ENCODE peak calls at places on chromosomes 5 and 9, in four cellular contexts. One of them, this sample, is unnamed.

GRCh38 chr9:122371851-122372250 is 1.0 kb downstream of the PTGS1 start:
- DNase-seq in body of pancreas: no peak
- DNase-seq in GM12878: no peak
- DNase-seq in esophagus squamous epithelium: no peak
- DNase-seq in this sample: no peak

GRCh38 chr5:148687427-148687826 is 33.1 kb upstream of the HTR4 start:
- DNase-seq in body of pancreas: no peak
- DNase-seq in GM12878: no peak
- DNase-seq in esophagus squamous epithelium: no peak
- DNase-seq in this sample: no peak

GRCh38 chr5:132001647-132002561 is 9.6 kb downstream of the ACSL6 start:
- DNase-seq in body of pancreas: no peak
- DNase-seq in GM12878: no peak
- DNase-seq in esophagus squamous epithelium: no peak
- DNase-seq in this sample: no peak

GRCh38 chr9:96495341-96495740 is 45.4 kb downstream of the HABP4 start:
- DNase-seq in body of pancreas: no peak
- DNase-seq in GM12878: no peak
- DNase-seq in esophagus squamous epithelium: no peak
- DNase-seq in this sample: no peak

GRCh38 chr9:101727621-101728524 is 10.6 kb downstream of the GRIN3A start:
- DNase-seq in body of pancreas: no peak
- DNase-seq in GM12878: no peak
- DNase-seq in esophagus squamous epithelium: no peak
- DNase-seq in this sample: no peak

GRCh38 chr5:180467028-180467427 is 27.2 kb upstream of the CNOT6 start:
- DNase-seq in body of pancreas: no peak
- DNase-seq in GM12878: no peak
- DNase-seq in esophagus squamous epithelium: no peak
- DNase-seq in this sample: no peak

GRCh38 chr9:87640385-87640795 is 85.5 kb upstream of the CTSL start:
- DNase-seq in body of pancreas: peak; percentile 75
- DNase-seq in GM12878: no peak
- DNase-seq in esophagus squamous epithelium: no peak
- DNase-seq in this sample: no peak

GRCh38 chr5:35990941-35991592 is at the start of gene UGT3A1:
- DNase-seq in body of pancreas: no peak
- DNase-seq in GM12878: no peak
- DNase-seq in esophagus squamous epithelium: no peak
- DNase-seq in this sample: no peak

GRCh38 chr5:22709743-22710142 is 143.4 kb downstream of the CDH12 start:
- DNase-seq in body of pancreas: no peak
- DNase-seq in GM12878: no peak
- DNase-seq in esophagus squamous epithelium: no peak
- DNase-seq in this sample: no peak

GRCh38 chr5:123805300-123805699 is 293.3 kb downstream of the CSNK1G3 start:
- DNase-seq in body of pancreas: no peak
- DNase-seq in GM12878: no peak
- DNase-seq in esophagus squamous epithelium: no peak
- DNase-seq in this sample: no peak

GRCh38 chr5:137272831-137273230 is 226.3 kb downstream of the SPOCK1 start:
- DNase-seq in body of pancreas: no peak
- DNase-seq in GM12878: no peak
- DNase-seq in esophagus squamous epithelium: no peak
- DNase-seq in this sample: no peak

GRCh38 chr5:79582186-79582585 is 30.1 kb upstream of the TENT2 start:
- DNase-seq in body of pancreas: no peak
- DNase-seq in GM12878: no peak
- DNase-seq in esophagus squamous epithelium: no peak
- DNase-seq in this sample: no peak

GRCh38 chr5:14491505-14491904 is 90.1 kb upstream of the OTULINL start:
- DNase-seq in body of pancreas: no peak
- DNase-seq in GM12878: no peak
- DNase-seq in esophagus squamous epithelium: no peak
- DNase-seq in this sample: no peak

GRCh38 chr5:131794596-131794995 is 2.2 kb downstream of the FNIP1 start:
- DNase-seq in body of pancreas: no peak
- DNase-seq in GM12878: no peak
- DNase-seq in esophagus squamous epithelium: no peak
- DNase-seq in this sample: no peak

GRCh38 chr5:52692039-52692438 is 95.7 kb upstream of the ITGA1 start:
- DNase-seq in body of pancreas: no peak
- DNase-seq in GM12878: no peak
- DNase-seq in esophagus squamous epithelium: no peak
- DNase-seq in this sample: no peak

GRCh38 chr5:2105141-2105540 is 222.4 kb upstream of the IRX4 start:
- DNase-seq in body of pancreas: no peak
- DNase-seq in GM12878: no peak
- DNase-seq in esophagus squamous epithelium: no peak
- DNase-seq in this sample: no peak

GRCh38 chr5:157459715-157460599 is at the start of gene NIPAL4:
- DNase-seq in body of pancreas: no peak
- DNase-seq in GM12878: no peak
- DNase-seq in esophagus squamous epithelium: no peak
- DNase-seq in this sample: no peak

GRCh38 chr9:9536481-9536880 is 1076.3 kb downstream of the PTPRD start:
- DNase-seq in body of pancreas: no peak
- DNase-seq in GM12878: no peak
- DNase-seq in esophagus squamous epithelium: no peak
- DNase-seq in this sample: no peak

GRCh38 chr9:78130853-78131252 is 99.2 kb upstream of the GNAQ start:
- DNase-seq in body of pancreas: no peak
- DNase-seq in GM12878: no peak
- DNase-seq in esophagus squamous epithelium: no peak
- DNase-seq in this sample: no peak

GRCh38 chr9:130868230-130868629 is 28.4 kb downstream of the QRFP start:
- DNase-seq in body of pancreas: no peak
- DNase-seq in GM12878: no peak
- DNase-seq in esophagus squamous epithelium: no peak
- DNase-seq in this sample: no peak

GRCh38 chr5:9833871-9834270 is 203.7 kb upstream of the TAS2R1 start:
- DNase-seq in body of pancreas: no peak
- DNase-seq in GM12878: no peak
- DNase-seq in esophagus squamous epithelium: no peak
- DNase-seq in this sample: no peak
- H3K4me1 ChIP-seq in body of pancreas: no peaks in the 10 kb centered on the region
- H3K4me1 ChIP-seq in GM12878: no peaks in the 10 kb centered on the region
- H3K4me1 ChIP-seq in esophagus squamous epithelium: no peaks in the 10 kb centered on the region
- H3K4me1 ChIP-seq in this sample: no peaks in the 10 kb centered on the region

DNA sequence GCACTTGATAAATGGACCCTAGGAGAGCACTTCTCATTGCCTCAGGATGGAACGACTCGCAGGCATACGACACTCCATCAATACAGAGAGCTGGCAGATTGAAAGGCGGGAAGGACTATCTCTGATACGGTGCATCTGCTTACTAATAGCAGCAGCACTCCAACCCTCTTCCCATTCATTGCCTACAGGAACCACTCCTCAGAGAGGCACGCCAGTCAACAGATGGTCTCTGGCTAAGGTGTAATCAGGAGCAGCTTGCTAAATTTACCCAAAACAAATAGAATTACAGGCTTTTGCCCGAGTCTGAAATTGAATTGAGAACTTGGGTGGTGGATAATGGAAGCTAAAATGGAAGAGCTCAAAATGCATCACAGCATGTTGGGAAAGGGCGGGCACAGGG is 168.0 kb downstream of the EFNA5 start:
- DNase-seq in body of pancreas: no peak
- DNase-seq in GM12878: no peak
- DNase-seq in esophagus squamous epithelium: no peak
- DNase-seq in this sample: no peak
- H3K4me1 ChIP-seq in body of pancreas: peaks cover 14% of the 10 kb centered on the region
- H3K4me1 ChIP-seq in GM12878: no peaks in the 10 kb centered on the region
- H3K4me1 ChIP-seq in esophagus squamous epithelium: no peaks in the 10 kb centered on the region
- H3K4me1 ChIP-seq in this sample: no peaks in the 10 kb centered on the region

GRCh38 chr5:82331557-82331956 is 53.4 kb upstream of the RPS23 start:
- DNase-seq in body of pancreas: no peak
- DNase-seq in GM12878: no peak
- DNase-seq in esophagus squamous epithelium: no peak
- DNase-seq in this sample: no peak

GRCh38 chr5:82334085-82334680 is 56.0 kb upstream of the RPS23 start:
- DNase-seq in body of pancreas: no peak
- DNase-seq in GM12878: no peak
- DNase-seq in esophagus squamous epithelium: no peak
- DNase-seq in this sample: no peak

GRCh38 chr5:82334856-82335255 is 56.7 kb upstream of the RPS23 start:
- DNase-seq in body of pancreas: no peak
- DNase-seq in GM12878: no peak
- DNase-seq in esophagus squamous epithelium: no peak
- DNase-seq in this sample: no peak

GRCh38 chr5:82332064-82332855 is 54.1 kb upstream of the RPS23 start:
- DNase-seq in body of pancreas: no peak
- DNase-seq in GM12878: no peak
- DNase-seq in esophagus squamous epithelium: no peak
- DNase-seq in this sample: no peak

DNA sequence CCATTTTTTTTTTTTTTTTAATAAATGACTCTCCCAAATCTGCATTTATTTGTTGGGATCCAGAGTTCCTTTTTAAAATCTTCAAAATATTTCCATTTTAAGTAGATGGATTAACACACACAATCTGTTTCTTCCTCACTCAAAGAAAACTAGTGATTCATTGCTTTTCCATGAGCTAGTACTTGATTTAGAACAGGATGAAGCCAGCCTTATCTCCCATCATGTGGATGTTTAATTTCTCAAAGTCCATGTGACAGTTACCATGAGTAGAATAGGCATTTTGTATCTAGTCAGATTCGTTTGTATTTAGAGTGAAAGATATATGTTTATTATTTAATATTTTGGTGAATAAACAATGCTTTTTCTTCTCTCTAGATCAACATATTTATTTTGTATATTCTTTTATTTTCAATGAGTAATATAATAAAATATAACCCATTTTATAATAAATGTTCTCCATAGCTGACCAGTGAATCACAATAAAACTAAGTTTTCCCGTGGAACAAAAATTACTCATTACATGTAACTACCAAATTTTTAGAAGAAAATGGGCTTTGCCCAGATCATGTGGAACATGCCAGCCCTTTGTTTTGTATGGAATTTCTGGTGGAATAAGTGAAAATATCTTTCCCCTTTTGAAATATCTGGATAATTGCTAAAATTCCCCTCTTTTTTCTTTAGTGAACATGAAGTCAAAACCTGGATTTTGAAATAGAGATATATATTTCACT is 54.9 kb upstream of the RPS23 start:
- DNase-seq in body of pancreas: no peak
- DNase-seq in GM12878: no peak
- DNase-seq in esophagus squamous epithelium: no peak
- DNase-seq in this sample: no peak
- H3K4me1 ChIP-seq in body of pancreas: no peaks in the 10 kb centered on the region
- H3K4me1 ChIP-seq in GM12878: no peaks in the 10 kb centered on the region
- H3K4me1 ChIP-seq in esophagus squamous epithelium: no peaks in the 10 kb centered on the region
- H3K4me1 ChIP-seq in this sample: no peaks in the 10 kb centered on the region

DNA sequence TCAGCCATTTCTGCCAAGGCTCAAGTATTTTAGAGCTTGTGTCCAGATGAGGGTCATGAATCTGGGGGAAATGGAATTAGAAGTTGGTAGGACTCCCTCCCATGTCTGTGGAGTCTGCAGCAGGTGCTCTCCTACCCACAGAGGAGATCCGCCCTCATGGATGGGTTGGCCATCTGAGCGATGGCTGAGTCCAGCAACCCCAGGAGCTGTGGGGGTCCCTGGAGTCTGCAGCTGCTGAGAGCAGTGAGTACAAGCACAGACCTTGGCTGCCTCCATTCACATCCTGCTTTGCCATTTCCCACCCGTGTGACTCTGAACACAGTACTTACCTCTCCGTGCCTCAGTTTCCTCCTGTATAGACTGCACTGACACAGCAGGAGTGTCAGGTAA is 25.8 kb upstream of the SYNPO start:
- DNase-seq in body of pancreas: no peak
- DNase-seq in GM12878: no peak
- DNase-seq in esophagus squamous epithelium: no peak
- DNase-seq in this sample: no peak
- H3K4me1 ChIP-seq in body of pancreas: peaks cover 85% of the 10 kb centered on the region
- H3K4me1 ChIP-seq in GM12878: no peaks in the 10 kb centered on the region
- H3K4me1 ChIP-seq in esophagus squamous epithelium: peaks cover 29% of the 10 kb centered on the region
- H3K4me1 ChIP-seq in this sample: peaks cover 5% of the 10 kb centered on the region

DNA sequence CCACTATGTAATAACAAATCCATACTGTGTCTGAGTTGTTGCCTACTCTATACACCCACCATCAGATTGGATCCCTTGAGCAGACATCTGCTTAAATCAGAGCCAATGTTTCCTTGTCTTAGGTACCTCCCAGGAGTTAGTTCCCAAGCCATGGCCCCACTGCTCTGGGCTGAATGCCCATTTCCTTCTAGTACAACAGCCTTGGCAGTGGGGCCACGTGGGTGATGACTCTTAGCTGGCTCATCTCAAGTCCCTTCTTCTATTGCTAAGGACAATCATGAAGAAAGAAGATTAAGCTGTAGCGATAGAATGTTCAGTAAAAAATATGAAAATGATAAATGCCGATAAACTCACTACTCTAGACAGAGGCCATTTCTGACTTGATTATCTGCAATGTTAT is 16.6 kb downstream of the PTGR1 start:
- DNase-seq in body of pancreas: no peak
- DNase-seq in GM12878: no peak
- DNase-seq in esophagus squamous epithelium: no peak
- DNase-seq in this sample: no peak
- H3K4me1 ChIP-seq in body of pancreas: no peaks in the 10 kb centered on the region
- H3K4me1 ChIP-seq in GM12878: no peaks in the 10 kb centered on the region
- H3K4me1 ChIP-seq in esophagus squamous epithelium: no peaks in the 10 kb centered on the region
- H3K4me1 ChIP-seq in this sample: no peaks in the 10 kb centered on the region